ENCODE peak calls at places on chromosome 7, in seven cellular contexts. One of them, this sample, is unnamed.

GRCh38 chr7:1142051-1142635 is 17.9 kb downstream of the ZFAND2A start:
- DNase-seq in skeletal muscle cell: no peak
- DNase-seq in right lobe of liver: no peak
- DNase-seq in MM.1S: no peak
- DNase-seq in effector CD4-positive, alpha-beta T cell: no peak
- DNase-seq in heart right ventricle: no peak
- DNase-seq in HuH-7.5: no peak
- DNase-seq in this sample: no peak

GRCh38 chr7:156157409-156158012 is 345.2 kb upstream of the SHH start:
- DNase-seq in heart right ventricle: no peak
- DNase-seq in skeletal muscle cell: no peak
- DNase-seq in HuH-7.5: no peak
- DNase-seq in right lobe of liver: no peak
- DNase-seq in MM.1S: no peak
- DNase-seq in effector CD4-positive, alpha-beta T cell: no peak
- DNase-seq in this sample: no peak

GRCh38 chr7:159165352-159165751 is 20.7 kb upstream of the VIPR2 start:
- DNase-seq in skeletal muscle cell: no peak
- DNase-seq in HuH-7.5: no peak
- DNase-seq in MM.1S: no peak
- DNase-seq in heart right ventricle: no peak
- DNase-seq in right lobe of liver: no peak
- DNase-seq in effector CD4-positive, alpha-beta T cell: no peak
- DNase-seq in this sample: no peak

GRCh38 chr7:64879800-64880199 is 23.3 kb upstream of the ZNF273 start:
- DNase-seq in effector CD4-positive, alpha-beta T cell: no peak
- DNase-seq in right lobe of liver: no peak
- DNase-seq in MM.1S: no peak
- DNase-seq in heart right ventricle: no peak
- DNase-seq in skeletal muscle cell: no peak
- DNase-seq in HuH-7.5: no peak
- DNase-seq in this sample: no peak

GRCh38 chr7:36985866-36986402 is 261.6 kb upstream of the AOAH start:
- DNase-seq in skeletal muscle cell: no peak
- DNase-seq in effector CD4-positive, alpha-beta T cell: no peak
- DNase-seq in MM.1S: no peak
- DNase-seq in HuH-7.5: no peak
- DNase-seq in right lobe of liver: no peak
- DNase-seq in heart right ventricle: no peak
- DNase-seq in this sample: no peak

GRCh38 chr7:24245362-24245761 is 38.6 kb upstream of the NPY start:
- DNase-seq in right lobe of liver: no peak
- DNase-seq in effector CD4-positive, alpha-beta T cell: no peak
- DNase-seq in heart right ventricle: no peak
- DNase-seq in MM.1S: peak
- DNase-seq in HuH-7.5: no peak
- DNase-seq in skeletal muscle cell: no peak
- DNase-seq in this sample: no peak

GRCh38 chr7:27826347-27826746 is 86.4 kb downstream of the TAX1BP1 start:
- DNase-seq in right lobe of liver: no peak
- DNase-seq in MM.1S: no peak
- DNase-seq in effector CD4-positive, alpha-beta T cell: no peak
- DNase-seq in skeletal muscle cell: no peak
- DNase-seq in heart right ventricle: no peak
- DNase-seq in HuH-7.5: no peak
- DNase-seq in this sample: no peak

GRCh38 chr7:56447864-56448693 is 331.9 kb upstream of the NUPR2 start:
- DNase-seq in effector CD4-positive, alpha-beta T cell: no peak
- DNase-seq in HuH-7.5: no peak
- DNase-seq in right lobe of liver: no peak
- DNase-seq in heart right ventricle: no peak
- DNase-seq in skeletal muscle cell: no peak
- DNase-seq in MM.1S: no peak
- DNase-seq in this sample: no peak

GRCh38 chr7:18086165-18087030 is 58.8 kb upstream of the PRPS1L1 start:
- DNase-seq in HuH-7.5: peak
- DNase-seq in heart right ventricle: peak
- DNase-seq in right lobe of liver: no peak
- DNase-seq in effector CD4-positive, alpha-beta T cell: no peak
- DNase-seq in skeletal muscle cell: no peak
- DNase-seq in MM.1S: peak
- DNase-seq in this sample: peak

GRCh38 chr7:46468753-46469356 is 547.8 kb upstream of the IGFBP3 start:
- DNase-seq in heart right ventricle: no peak
- DNase-seq in HuH-7.5: no peak
- DNase-seq in effector CD4-positive, alpha-beta T cell: no peak
- DNase-seq in MM.1S: no peak
- DNase-seq in skeletal muscle cell: no peak
- DNase-seq in right lobe of liver: no peak
- DNase-seq in this sample: no peak

GRCh38 chr7:46215987-46216567 is 295.0 kb upstream of the IGFBP3 start:
- DNase-seq in heart right ventricle: peak
- DNase-seq in skeletal muscle cell: no peak
- DNase-seq in effector CD4-positive, alpha-beta T cell: no peak
- DNase-seq in MM.1S: no peak
- DNase-seq in right lobe of liver: peak
- DNase-seq in HuH-7.5: peak
- DNase-seq in this sample: no peak

GRCh38 chr7:5234852-5235831 is 45.1 kb downstream of the WIPI2 start:
- DNase-seq in right lobe of liver: no peak
- DNase-seq in MM.1S: peak
- DNase-seq in heart right ventricle: no peak
- DNase-seq in effector CD4-positive, alpha-beta T cell: no peak
- DNase-seq in skeletal muscle cell: no peak
- DNase-seq in HuH-7.5: no peak
- DNase-seq in this sample: no peak

GRCh38 chr7:27187702-27188665 is 3.0 kb upstream of the HOXA11 start:
- DNase-seq in right lobe of liver: peak
- DNase-seq in HuH-7.5: no peak
- DNase-seq in heart right ventricle: no peak
- DNase-seq in effector CD4-positive, alpha-beta T cell: no peak
- DNase-seq in skeletal muscle cell: no peak
- DNase-seq in MM.1S: no peak
- DNase-seq in this sample: no peak